ENCODE peak calls at places on chromosomes 2 and 18, in seven cellular contexts. One of them, this sample, is unnamed.

GRCh38 chr2:237323656-237324055 is 90.3 kb downstream of the COL6A3 start:
- DNase-seq in HepG2: no peak
- DNase-seq in GM12891: no peak
- DNase-seq in H1: no peak
- DNase-seq in GM12878: no peak
- DNase-seq in SK-N-SH: no peak
- DNase-seq in K562: no peak
- DNase-seq in this sample: no peak

GRCh38 chr2:86790828-86791561 is at the start of gene CD8A:
- DNase-seq in HepG2: no peak
- DNase-seq in GM12891: peak
- DNase-seq in H1: no peak
- DNase-seq in GM12878: no peak
- DNase-seq in SK-N-SH: peak
- DNase-seq in K562: no peak
- DNase-seq in this sample: no peak

GRCh38 chr2:140234176-140234575 is 1454.0 kb upstream of the NXPH2 start:
- DNase-seq in HepG2: no peak
- DNase-seq in GM12891: no peak
- DNase-seq in H1: no peak
- DNase-seq in GM12878: no peak
- DNase-seq in SK-N-SH: no peak
- DNase-seq in K562: no peak
- DNase-seq in this sample: no peak

GRCh38 chr2:151315381-151315903 is 26.0 kb upstream of the NMI start:
- DNase-seq in HepG2: no peak
- DNase-seq in GM12891: no peak
- DNase-seq in H1: no peak
- DNase-seq in GM12878: no peak
- DNase-seq in SK-N-SH: no peak
- DNase-seq in K562: no peak
- DNase-seq in this sample: no peak

GRCh38 chr2:72497761-72498160 is 328.1 kb downstream of the EXOC6B start:
- DNase-seq in HepG2: no peak
- DNase-seq in GM12891: no peak
- DNase-seq in H1: no peak
- DNase-seq in GM12878: no peak
- DNase-seq in SK-N-SH: no peak
- DNase-seq in K562: no peak
- DNase-seq in this sample: no peak

GRCh38 chr2:225004531-225004930 is 37.7 kb downstream of the DOCK10 start:
- DNase-seq in HepG2: no peak
- DNase-seq in GM12891: no peak
- DNase-seq in H1: no peak
- DNase-seq in GM12878: no peak
- DNase-seq in SK-N-SH: no peak
- DNase-seq in K562: no peak
- DNase-seq in this sample: no peak

GRCh38 chr2:8662239-8662879 is 19.5 kb upstream of the ID2 start:
- DNase-seq in HepG2: peak
- DNase-seq in GM12891: no peak
- DNase-seq in H1: no peak
- DNase-seq in GM12878: no peak
- DNase-seq in SK-N-SH: peak
- DNase-seq in K562: peak
- DNase-seq in this sample: no peak

GRCh38 chr2:43157506-43158232 is 68.7 kb downstream of the ZFP36L2 start:
- DNase-seq in HepG2: peak
- DNase-seq in GM12891: no peak
- DNase-seq in H1: no peak
- DNase-seq in GM12878: no peak
- DNase-seq in SK-N-SH: peak
- DNase-seq in K562: no peak
- DNase-seq in this sample: no peak

GRCh38 chr2:159562248-159562647 is 54.1 kb downstream of the BAZ2B start:
- DNase-seq in HepG2: no peak
- DNase-seq in GM12891: no peak
- DNase-seq in H1: no peak
- DNase-seq in GM12878: no peak
- DNase-seq in SK-N-SH: no peak
- DNase-seq in K562: no peak
- DNase-seq in this sample: no peak

GRCh38 chr2:202335791-202336467 is 40.2 kb upstream of the BMPR2 start:
- DNase-seq in HepG2: no peak
- DNase-seq in GM12891: no peak
- DNase-seq in H1: no peak
- DNase-seq in GM12878: no peak
- DNase-seq in SK-N-SH: no peak
- DNase-seq in K562: no peak
- DNase-seq in this sample: no peak
- TF ChIP-seq POLR2AphosphoS5 in HepG2: no peak
- TF ChIP-seq POLR2AphosphoS5 in GM12891: no peak
- TF ChIP-seq POLR2AphosphoS5 in H1: no peak
- TF ChIP-seq POLR2AphosphoS5 in GM12878: no peak
- TF ChIP-seq POLR2AphosphoS5 in SK-N-SH: no peak
- TF ChIP-seq POLR2AphosphoS5 in K562: no peak
- TF ChIP-seq POLR2AphosphoS5 in this sample: no peak

GRCh38 chr2:240775911-240776310 is 44.1 kb downstream of the KIF1A start:
- DNase-seq in HepG2: no peak
- DNase-seq in GM12891: no peak
- DNase-seq in H1: no peak
- DNase-seq in GM12878: no peak
- DNase-seq in SK-N-SH: peak
- DNase-seq in K562: no peak
- DNase-seq in this sample: no peak
- TF ChIP-seq TAF1 in HepG2: no peak
- TF ChIP-seq TAF1 in GM12891: no peak
- TF ChIP-seq TAF1 in H1: no peak
- TF ChIP-seq TAF1 in GM12878: no peak
- TF ChIP-seq TAF1 in SK-N-SH: no peak
- TF ChIP-seq TAF1 in K562: no peak
- TF ChIP-seq TAF1 in this sample: no peak

GRCh38 chr2:10620481-10620880 is 69.3 kb downstream of the NOL10 start:
- DNase-seq in HepG2: no peak
- DNase-seq in GM12891: no peak
- DNase-seq in H1: no peak
- DNase-seq in GM12878: no peak
- DNase-seq in SK-N-SH: no peak
- DNase-seq in K562: no peak
- DNase-seq in this sample: no peak
- TF ChIP-seq POLR2AphosphoS5 in HepG2: no peak
- TF ChIP-seq POLR2AphosphoS5 in GM12891: no peak
- TF ChIP-seq POLR2AphosphoS5 in H1: no peak
- TF ChIP-seq POLR2AphosphoS5 in GM12878: no peak
- TF ChIP-seq POLR2AphosphoS5 in SK-N-SH: no peak
- TF ChIP-seq POLR2AphosphoS5 in K562: no peak
- TF ChIP-seq POLR2AphosphoS5 in this sample: no peak

GRCh38 chr2:11830708-11831301 is 84.4 kb downstream of the LPIN1 start:
- DNase-seq in HepG2: no peak
- DNase-seq in GM12891: no peak
- DNase-seq in H1: no peak
- DNase-seq in GM12878: no peak
- DNase-seq in SK-N-SH: no peak
- DNase-seq in K562: peak
- DNase-seq in this sample: no peak
- TF ChIP-seq TAF1 in HepG2: no peak
- TF ChIP-seq TAF1 in GM12891: no peak
- TF ChIP-seq TAF1 in H1: no peak
- TF ChIP-seq TAF1 in GM12878: no peak
- TF ChIP-seq TAF1 in SK-N-SH: no peak
- TF ChIP-seq TAF1 in K562: no peak
- TF ChIP-seq TAF1 in this sample: no peak

DNA sequence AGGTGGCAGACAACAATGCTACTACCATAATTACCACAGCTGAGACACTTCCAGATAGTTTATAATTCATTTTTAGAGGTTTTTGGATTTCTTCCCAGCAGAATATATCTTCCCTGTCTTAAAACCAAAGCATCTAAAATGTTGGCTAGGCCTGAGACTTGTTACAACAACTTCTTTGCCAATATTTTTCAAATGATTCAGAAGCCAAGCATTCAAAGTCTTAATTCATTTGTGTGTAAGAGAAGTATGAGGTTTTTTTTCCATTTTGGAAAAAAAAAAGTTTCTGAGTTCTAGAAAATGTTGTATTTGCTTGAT is 32.9 kb downstream of the LAMA1 start:
- DNase-seq in HepG2: no peak
- DNase-seq in GM12891: no peak
- DNase-seq in H1: no peak
- DNase-seq in GM12878: no peak
- DNase-seq in SK-N-SH: no peak
- DNase-seq in K562: no peak
- DNase-seq in this sample: no peak
- TF ChIP-seq POLR2AphosphoS5 in HepG2: no peak
- TF ChIP-seq POLR2AphosphoS5 in GM12891: no peak
- TF ChIP-seq POLR2AphosphoS5 in H1: no peak
- TF ChIP-seq POLR2AphosphoS5 in GM12878: no peak
- TF ChIP-seq POLR2AphosphoS5 in SK-N-SH: no peak
- TF ChIP-seq POLR2AphosphoS5 in K562: no peak
- TF ChIP-seq POLR2AphosphoS5 in this sample: no peak

DNA sequence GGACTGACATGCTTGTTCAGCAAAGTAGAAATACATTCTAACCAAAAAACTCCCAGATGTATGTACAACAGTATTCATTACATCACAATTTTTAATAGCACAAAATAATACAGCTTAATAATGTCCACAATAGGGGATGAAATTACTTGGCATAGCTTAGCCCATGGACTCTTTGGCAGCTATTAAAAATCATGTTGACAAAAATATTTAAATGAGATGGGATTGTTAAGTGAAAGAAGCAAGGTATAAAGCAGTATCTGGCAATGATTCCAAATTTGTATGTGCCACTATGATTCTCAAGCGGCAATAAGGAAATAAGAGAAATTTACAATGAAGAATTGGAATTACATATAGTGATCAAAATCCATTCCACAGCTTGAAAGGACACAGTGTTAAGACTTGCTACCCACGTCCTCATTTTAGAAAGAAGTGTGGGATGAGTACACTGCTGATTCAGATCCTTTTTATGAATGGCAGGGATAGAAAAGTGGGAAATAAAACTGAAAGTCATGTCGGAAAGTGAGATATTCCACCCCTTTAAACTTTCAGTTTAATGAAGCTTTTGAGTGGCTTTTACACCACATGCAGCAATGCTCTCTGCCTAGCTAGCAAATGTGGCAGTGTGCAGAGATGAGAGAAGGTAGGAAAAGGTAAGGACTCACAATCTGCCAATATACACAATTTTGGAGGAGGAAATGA is 2.4 kb downstream of the GAREM1 start:
- DNase-seq in HepG2: no peak
- DNase-seq in GM12891: no peak
- DNase-seq in H1: no peak
- DNase-seq in GM12878: no peak
- DNase-seq in SK-N-SH: no peak
- DNase-seq in K562: no peak
- DNase-seq in this sample: no peak
- TF ChIP-seq TAF1 in HepG2: no peak
- TF ChIP-seq TAF1 in GM12891: no peak
- TF ChIP-seq TAF1 in H1: no peak
- TF ChIP-seq TAF1 in GM12878: no peak
- TF ChIP-seq TAF1 in SK-N-SH: no peak
- TF ChIP-seq TAF1 in K562: no peak
- TF ChIP-seq TAF1 in this sample: no peak

DNA sequence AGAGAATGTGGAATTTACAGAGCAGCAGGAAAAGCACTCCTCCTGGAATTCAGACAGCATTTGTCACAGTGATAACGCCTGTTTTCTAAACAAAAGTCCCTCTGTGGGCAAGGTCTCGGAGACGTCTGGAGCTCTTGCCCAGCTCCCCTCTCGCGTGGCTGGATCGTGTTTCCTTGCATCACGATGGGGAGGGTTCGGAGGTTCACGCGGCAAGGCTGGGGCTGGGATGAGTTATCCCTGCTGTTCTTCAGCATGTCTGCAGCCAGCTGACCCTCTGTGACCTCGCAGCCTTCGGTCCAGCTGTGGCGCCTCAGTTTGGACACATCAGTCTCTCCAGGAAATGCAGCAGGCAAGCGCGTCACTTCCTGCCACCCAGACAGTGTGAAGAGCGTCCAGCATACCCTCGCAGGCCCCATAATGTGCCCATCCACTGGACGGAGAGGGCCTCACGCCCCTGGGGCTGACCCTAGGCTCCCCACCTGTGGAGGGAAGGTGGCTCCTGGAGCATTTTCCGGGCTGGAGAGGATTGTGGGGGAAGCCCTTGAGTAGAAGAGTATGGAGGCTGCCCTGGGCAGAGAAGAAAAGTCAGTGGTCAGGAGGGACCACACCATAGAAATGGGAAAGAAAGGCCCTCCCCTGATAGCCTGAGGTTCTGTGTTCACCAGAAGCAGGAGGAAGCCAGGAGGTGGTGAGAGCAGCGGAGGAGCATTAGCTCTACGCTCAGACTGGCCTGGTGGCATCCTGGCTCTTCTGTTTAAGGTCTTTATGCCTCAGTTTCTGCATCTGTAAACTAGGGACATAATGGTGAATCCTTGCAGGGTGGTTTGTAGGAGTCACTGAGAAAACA is 30.5 kb downstream of the GLI2 start:
- DNase-seq in HepG2: no peak
- DNase-seq in GM12891: no peak
- DNase-seq in H1: no peak
- DNase-seq in GM12878: no peak
- DNase-seq in SK-N-SH: peak
- DNase-seq in K562: no peak
- DNase-seq in this sample: no peak
- TF ChIP-seq POLR2AphosphoS5 in HepG2: no peak
- TF ChIP-seq POLR2AphosphoS5 in GM12891: no peak
- TF ChIP-seq POLR2AphosphoS5 in H1: no peak
- TF ChIP-seq POLR2AphosphoS5 in GM12878: no peak
- TF ChIP-seq POLR2AphosphoS5 in SK-N-SH: no peak
- TF ChIP-seq POLR2AphosphoS5 in K562: no peak
- TF ChIP-seq POLR2AphosphoS5 in this sample: no peak

DNA sequence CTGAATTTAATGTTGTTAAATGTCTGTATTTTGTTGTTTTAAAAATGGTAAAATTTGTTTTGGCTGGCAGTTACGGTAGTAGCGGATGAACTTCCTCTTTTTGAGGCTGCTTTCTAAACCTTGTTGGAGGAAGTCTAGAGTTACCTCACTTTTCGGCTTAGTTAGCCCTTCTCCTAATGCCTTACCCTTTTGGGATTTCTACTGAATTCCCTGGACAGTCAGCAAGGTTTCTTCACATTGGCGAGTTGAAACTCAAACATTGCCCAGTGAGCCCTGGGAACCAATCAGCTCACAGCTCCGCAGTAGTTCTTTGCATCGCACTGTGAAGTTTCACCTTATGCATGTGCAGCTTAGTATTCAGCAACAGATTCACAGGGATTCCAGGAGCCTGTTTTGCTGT is 55.2 kb downstream of the TMEM247 start:
- DNase-seq in HepG2: no peak
- DNase-seq in GM12891: no peak
- DNase-seq in H1: no peak
- DNase-seq in GM12878: no peak
- DNase-seq in SK-N-SH: no peak
- DNase-seq in K562: no peak
- DNase-seq in this sample: no peak
- TF ChIP-seq TAF1 in HepG2: no peak
- TF ChIP-seq TAF1 in GM12891: no peak
- TF ChIP-seq TAF1 in H1: no peak
- TF ChIP-seq TAF1 in GM12878: no peak
- TF ChIP-seq TAF1 in SK-N-SH: no peak
- TF ChIP-seq TAF1 in K562: no peak
- TF ChIP-seq TAF1 in this sample: no peak

GRCh38 chr2:30756051-30756719 is 51.1 kb downstream of the CAPN13 start:
- DNase-seq in HepG2: peak
- DNase-seq in GM12891: no peak
- DNase-seq in H1: no peak
- DNase-seq in GM12878: no peak
- DNase-seq in SK-N-SH: peak
- DNase-seq in K562: peak
- DNase-seq in this sample: no peak
- TF ChIP-seq POLR2AphosphoS5 in HepG2: no peak
- TF ChIP-seq POLR2AphosphoS5 in GM12891: no peak
- TF ChIP-seq POLR2AphosphoS5 in H1: no peak
- TF ChIP-seq POLR2AphosphoS5 in GM12878: no peak
- TF ChIP-seq POLR2AphosphoS5 in SK-N-SH: no peak
- TF ChIP-seq POLR2AphosphoS5 in K562: no peak
- TF ChIP-seq POLR2AphosphoS5 in this sample: no peak